ENCODE peak calls at places on chromosomes 7 and 10, in four cellular contexts. P is right lobe of liver; M is naive thymus-derived CD4-positive, alpha-beta T cell; K is esophagus squamous epithelium. T is an unnamed sample. For H3K4me1, the result is how much of the 10 kb centered on the place peaks cover.

GRCh38 chr7:128259131-128260056 is 18.3 kb downstream of the LEP start:
- DNase-seq in M (no peak), P (no peak), K (no peak), T (peak)

GRCh38 chr7:66591801-66592596 is 36.7 kb upstream of the KCTD7 start:
- DNase-seq in P (peak), M (peak), K (peak), T (peak)

GRCh38 chr10:129933456-129934092 is 30.5 kb downstream of the EBF3 start:
- DNase-seq in P (no peak), K (no peak), M (no peak), T (peak)

GRCh38 chr7:142806021-142806353 is 35.2 kb downstream of the PRSS2 start:
- DNase-seq in K (no peak), M (no peak), P (no peak), T (no peak)

GRCh38 chr10:22997102-22997501 is 69.2 kb downstream of the ARMC3 start:
- DNase-seq in K (no peak), M (no peak), P (no peak), T (no peak)

GRCh38 chr7:23893942-23894890 is 184.2 kb downstream of the STK31 start:
- DNase-seq in M (no peak), P (no peak), K (no peak), T (no peak)

GRCh38 chr10:48306265-48306869 is at the start of gene MAPK8:
- DNase-seq in M (peak), P (peak), K (peak), T (peak)

GRCh38 chr7:87984088-87984487 is 50.0 kb downstream of the ADAM22 start:
- DNase-seq in M (no peak), K (no peak), P (no peak), T (no peak)

GRCh38 chr10:47358457-47358856 is 10.3 kb downstream of the RBP3 start:
- DNase-seq in M (no peak), K (no peak), P (no peak), T (no peak)

GRCh38 chr10:44397476-44398225 is 12.8 kb upstream of the CXCL12 start:
- DNase-seq in P (no peak), M (no peak), K (no peak), T (no peak)

GRCh38 chr7:27101906-27102577 is 441 bp downstream of the HOXA2 start:
- DNase-seq in K (no peak), M (no peak), P (no peak), T (peak)

GRCh38 chr10:68053553-68053952 is 21.5 kb downstream of the HERC4 start:
- DNase-seq in P (no peak), K (no peak), M (no peak), T (no peak)

GRCh38 chr10:18261660-18262292 is 121.6 kb downstream of the CACNB2 start:
- DNase-seq in M (no peak), K (no peak), P (no peak), T (no peak)

GRCh38 chr10:50604823-50605222 is 18.9 kb downstream of the SGMS1 start:
- DNase-seq in K (no peak), P (no peak), M (no peak), T (no peak)

GRCh38 chr10:95475827-95476481 is 85.2 kb downstream of the SORBS1 start:
- DNase-seq in K (no peak), P (peak), M (no peak), T (no peak)

GRCh38 chr10:69479241-69479730 is 28.0 kb downstream of the TSPAN15 start:
- DNase-seq in K (no peak), P (no peak), M (no peak), T (no peak)

GRCh38 chr10:73759512-73760115 is 15.4 kb downstream of the SEC24C start:
- DNase-seq in P (no peak), M (no peak), K (no peak), T (peak)

GRCh38 chr10:126935263-126935946 is 30.2 kb downstream of the DOCK1 start:
- DNase-seq in P (no peak), K (no peak), M (no peak), T (no peak)

GRCh38 chr10:14751576-14752330 is 22.9 kb downstream of the FAM107B start:
- DNase-seq in M (no peak), K (no peak), P (peak), T (peak)

GRCh38 chr10:93063217-93063976 is 2.8 kb downstream of the CYP26C1 start:
- DNase-seq in P (no peak), K (no peak), M (no peak), T (no peak)

GRCh38 chr10:119104653-119105024 is 726 bp downstream of the DENND10 start:
- DNase-seq in M (no peak), P (peak), K (no peak), T (no peak)

GRCh38 chr7:156472267-156472666 is 168.3 kb upstream of the RNF32 start:
- DNase-seq in P (no peak), M (no peak), K (no peak), T (no peak)

GRCh38 chr7:5477723-5478531 is 54.3 kb upstream of the TNRC18 start:
- DNase-seq in P (no peak), K (no peak), M (no peak), T (no peak)

GRCh38 chr7:76047305-76047810 is 442 bp downstream of the STYXL1 start:
- DNase-seq in K (no peak), M (no peak), P (no peak), T (no peak)

GRCh38 chr10:101694674-101695403 is at the start of gene FBXW4:
- DNase-seq in P (peak), K (no peak), M (peak), T (peak)

GRCh38 chr10:113480828-113481502 is 71.9 kb upstream of the HABP2 start:
- DNase-seq in M (no peak), K (no peak), P (peak), T (peak)

GRCh38 chr10:11180228-11180627 is 162.6 kb downstream of the CELF2 start:
- DNase-seq in P (no peak), M (peak), K (no peak), T (peak)

GRCh38 chr10:132963430-132963960 is 21.1 kb upstream of the CFAP46 start:
- DNase-seq in P (no peak), M (no peak), K (no peak), T (peak)

GRCh38 chr7:132488634-132489302 is 87.5 kb downstream of the PLXNA4 start:
- DNase-seq in P (no peak), K (no peak), M (no peak), T (no peak)

GRCh38 chr10:114350751-114351150 is 53.6 kb downstream of the AFAP1L2 start:
- DNase-seq in K (no peak), M (no peak), P (no peak), T (no peak)

GRCh38 chr7:152588350-152588749 is 87.6 kb downstream of the XRCC2 start:
- DNase-seq in M (no peak), K (no peak), P (no peak), T (no peak)

GRCh38 chr7:14275346-14275745 is 285.9 kb upstream of the ETV1 start:
- DNase-seq in M (no peak), K (no peak), P (no peak), T (no peak)

GRCh38 chr10:110806335-110806734 is 65.4 kb upstream of the PDCD4 start:
- DNase-seq in K (no peak), P (no peak), M (no peak), T (no peak)

GRCh38 chr10:131187886-131188285 is 123.6 kb downstream of the TCERG1L start:
- DNase-seq in K (no peak), P (no peak), M (no peak), T (no peak)

DNA sequence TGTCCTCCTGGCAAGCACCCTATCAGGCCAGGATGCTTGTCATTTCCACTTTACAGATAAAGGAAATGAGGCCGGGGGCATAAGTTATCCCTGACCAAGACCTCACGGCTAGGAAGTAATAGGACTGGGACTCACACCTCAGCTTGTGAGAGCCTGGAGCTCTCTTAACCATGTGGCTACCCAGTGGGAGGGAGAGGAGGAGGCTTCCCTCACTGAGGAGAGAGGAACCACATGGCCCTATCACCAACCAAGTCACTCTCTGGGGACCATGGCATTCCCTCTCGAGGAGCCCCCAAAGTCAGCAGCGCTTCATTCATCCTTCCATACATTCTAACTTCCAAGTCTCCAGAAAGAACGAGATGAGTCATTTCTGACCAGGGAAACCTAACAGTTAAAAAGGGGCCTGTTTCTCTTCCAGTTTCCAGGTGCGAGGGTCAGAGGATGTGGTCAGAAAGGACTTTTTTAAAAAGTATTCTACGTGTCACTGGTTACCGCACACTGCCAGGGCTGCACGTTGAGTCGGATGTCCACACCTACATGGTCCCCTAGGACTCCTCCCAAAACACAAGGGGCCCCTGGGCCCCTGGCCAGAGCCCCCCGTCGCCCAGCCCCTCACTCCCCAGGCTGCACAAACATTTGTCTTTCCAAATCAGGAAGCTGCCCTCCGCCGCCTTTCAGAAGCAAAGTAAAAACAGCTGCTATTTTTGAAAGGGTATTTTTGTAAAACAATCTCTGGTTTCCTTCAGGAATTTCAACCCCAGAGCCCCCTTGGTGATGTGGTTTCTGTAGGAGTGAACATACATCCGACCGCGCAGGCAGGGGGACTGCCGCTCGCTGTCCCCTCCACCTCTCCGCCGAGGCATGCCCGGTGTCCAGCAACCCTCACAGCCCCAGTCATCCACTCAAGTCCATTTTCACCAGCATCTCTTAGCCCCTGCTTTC is 128.2 kb upstream of the CHST15 start:
- DNase-seq in K (no peak), P (no peak), M (no peak), T (no peak)
- H3K4me1 ChIP-seq in K (under half), P (under half), M (under half), T (under half)

GRCh38 chr7:39892361-39892760 is 57.7 kb upstream of the CDK13 start:
- DNase-seq in K (no peak), P (no peak), M (no peak), T (no peak)

GRCh38 chr7:39888171-39888853 is 61.7 kb upstream of the CDK13 start:
- DNase-seq in K (no peak), P (no peak), M (no peak), T (no peak)

GRCh38 chr7:39890411-39890810 is 59.6 kb upstream of the CDK13 start:
- DNase-seq in P (no peak), M (no peak), K (no peak), T (no peak)

GRCh38 chr7:39894904-39895303 is 55.2 kb upstream of the CDK13 start:
- DNase-seq in K (no peak), P (no peak), M (no peak), T (no peak)

GRCh38 chr7:39891879-39892278 is 58.2 kb upstream of the CDK13 start:
- DNase-seq in K (no peak), M (no peak), P (no peak), T (no peak)
- H3K4me1 ChIP-seq in K (under half), M (under half), P (under half), T (under half)

GRCh38 chr7:105030447-105030846 is 16.4 kb downstream of the KMT2E start:
- DNase-seq in M (no peak), P (no peak), K (no peak), T (no peak)
- H3K4me1 ChIP-seq in M (under half), P (under half), K (under half), T (under half)

GRCh38 chr10:103177123-103177522 is 15.9 kb downstream of the NT5C2 start:
- DNase-seq in P (no peak), M (no peak), K (no peak), T (no peak)
- H3K4me1 ChIP-seq in P (under half), M (under half), K (under half), T (under half)

GRCh38 chr10:71638577-71639411 is 80.8 kb downstream of the C10orf105 start:
- DNase-seq in K (no peak), P (peak), M (no peak), T (peak)
- H3K4me1 ChIP-seq in K (under half), P (under half), M (under half), T (half or more)

GRCh38 chr7:50208335-50208982 is 96.1 kb upstream of the IKZF1 start:
- DNase-seq in K (no peak), P (no peak), M (no peak), T (no peak)

GRCh38 chr7:50206521-50207250 is 97.8 kb upstream of the IKZF1 start:
- DNase-seq in M (peak), K (no peak), P (no peak), T (no peak)

GRCh38 chr7:50209461-50210161 is 94.9 kb upstream of the IKZF1 start:
- DNase-seq in M (no peak), K (no peak), P (no peak), T (no peak)

GRCh38 chr7:50207251-50207564 is 97.3 kb upstream of the IKZF1 start:
- DNase-seq in K (no peak), P (no peak), M (no peak), T (no peak)

GRCh38 chr7:50207682-50208255 is 96.7 kb upstream of the IKZF1 start:
- DNase-seq in M (no peak), P (no peak), K (no peak), T (peak)
- H3K4me1 ChIP-seq in M (under half), P (under half), K (under half), T (under half)

GRCh38 chr7:130950054-130950453 is 216.0 kb upstream of the KLF14 start:
- DNase-seq in P (no peak), M (no peak), K (no peak), T (no peak)
- H3K4me1 ChIP-seq in P (under half), M (half or more), K (under half), T (under half)

DNA sequence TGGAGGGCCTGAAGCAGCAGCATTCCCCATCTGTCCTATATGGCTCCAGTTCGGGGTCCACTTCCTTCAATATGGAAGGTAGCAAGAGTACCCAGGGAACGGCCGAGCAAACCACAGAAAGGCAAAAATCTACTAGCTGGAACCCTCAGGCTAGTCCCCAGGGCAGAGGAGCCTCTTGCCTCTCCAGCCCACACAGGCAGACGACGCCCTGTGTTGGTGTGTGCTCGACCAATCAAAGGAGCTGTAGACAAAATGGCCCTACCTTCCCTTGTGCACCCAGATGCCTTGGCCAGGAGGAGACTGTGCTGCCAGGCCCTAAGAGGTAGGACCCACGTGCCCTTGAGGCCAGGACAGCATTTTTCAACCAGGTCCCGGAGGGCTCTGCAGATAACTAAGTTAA is 91.5 kb downstream of the FAM53B start:
- DNase-seq in K (no peak), P (no peak), M (no peak), T (peak)
- H3K4me1 ChIP-seq in K (half or more), P (under half), M (half or more), T (under half)

GRCh38 chr7:135936497-135937217 is 40.5 kb downstream of the MTPN start:
- DNase-seq in P (no peak), K (no peak), M (no peak), T (no peak)

GRCh38 chr7:135940077-135941075 is 36.8 kb downstream of the MTPN start:
- DNase-seq in M (no peak), K (no peak), P (no peak), T (no peak)

GRCh38 chr7:135938086-135938485 is 39.1 kb downstream of the MTPN start:
- DNase-seq in P (no peak), K (no peak), M (no peak), T (no peak)

GRCh38 chr7:135939268-135939667 is 37.9 kb downstream of the MTPN start:
- DNase-seq in M (no peak), K (no peak), P (no peak), T (no peak)

GRCh38 chr7:135938563-135938962 is 38.6 kb downstream of the MTPN start:
- DNase-seq in P (no peak), M (no peak), K (no peak), T (no peak)
- H3K4me1 ChIP-seq in P (under half), M (under half), K (under half), T (under half)